ENCODE peak calls at places on chromosomes 11 and 22, in six cellular contexts. E is PC-3, D is HCT116, N is neural progenitor cell, J is MM.1S, R is SK-N-SH. S is an unnamed sample.

GRCh38 chr22:45197606-45198462 is 34.1 kb downstream of the NUP50 start:
- DNase-seq in E (no peak), D (no peak), N (no peak), J (no peak), R (no peak), S (no peak)

GRCh38 chr11:68460741-68461283 is at the start of gene PPP6R3:
- DNase-seq in E (no peak), D (no peak), N (no peak), J (peak; percentile 15), R (no peak), S (peak; percentile 77)

GRCh38 chr11:72000591-72000867 is 1.8 kb downstream of the IL18BP start:
- DNase-seq in E (no peak), D (no peak), N (no peak), J (no peak), R (no peak), S (no peak)

GRCh38 chr22:39545310-39546063 is 12.9 kb upstream of the RPS19BP1 start:
- DNase-seq in E (no peak), D (no peak), N (peak; percentile 88), J (no peak), R (no peak), S (peak; percentile 46)

GRCh38 chr11:27473017-27473406 is 422 bp upstream of the LGR4 start:
- DNase-seq in E (peak; percentile 27), D (no peak), N (no peak), J (no peak), R (no peak), S (peak; percentile 68)

GRCh38 chr22:46193898-46194310 is 43.6 kb downstream of the PPARA start:
- DNase-seq in E (no peak), D (no peak), N (no peak), J (no peak), R (peak; percentile 79), S (no peak)

GRCh38 chr22:47391169-47392053 is 629.0 kb downstream of the TBC1D22A start:
- DNase-seq in E (no peak), D (no peak), N (no peak), J (no peak), R (no peak), S (no peak)

GRCh38 chr11:2701230-2701629 is 1.4 kb upstream of the KCNQ1OT1 start:
- DNase-seq in E (no peak), D (no peak), N (no peak), J (no peak), R (no peak), S (peak; percentile 32)

GRCh38 chr11:102144357-102145342 is 34.4 kb downstream of the YAP1 start:
- DNase-seq in E (peak; percentile 55), D (no peak), N (peak; percentile 15), J (no peak), R (no peak), S (peak; percentile 70)

GRCh38 chr11:91641153-91641552 is 583.5 kb upstream of the FAT3 start:
- DNase-seq in E (no peak), D (no peak), N (no peak), J (no peak), R (no peak), S (no peak)

GRCh38 chr11:125950696-125951645 is 5.1 kb downstream of the VSIG10L2 start:
- DNase-seq in E (no peak), D (no peak), N (no peak), J (no peak), R (peak; percentile 89), S (peak; percentile 74)

GRCh38 chr11:35011389-35011788 is 95.0 kb downstream of the PDHX start:
- DNase-seq in E (peak; percentile 77), D (no peak), N (no peak), J (no peak), R (no peak), S (peak; percentile 75)

GRCh38 chr11:69339041-69339733 is 45.2 kb downstream of the MYEOV start:
- DNase-seq in E (no peak), D (no peak), N (no peak), J (no peak), R (no peak), S (no peak)

GRCh38 chr22:36901411-36902142 is 11.9 kb upstream of the CSF2RB start:
- DNase-seq in E (no peak), D (no peak), N (no peak), J (peak; percentile 78), R (no peak), S (no peak)

GRCh38 chr11:2166091-2166851 is 5.3 kb upstream of the INS start:
- DNase-seq in E (peak; percentile 52), D (no peak), N (peak; percentile 67), J (no peak), R (no peak), S (peak; percentile 39)

GRCh38 chr22:23690713-23691112 is at the start of gene RGL4:
- DNase-seq in E (no peak), D (no peak), N (no peak), J (no peak), R (no peak), S (no peak)

GRCh38 chr11:113314389-113315301 is at the start of gene TTC12:
- DNase-seq in E (peak; percentile 93), D (peak; percentile 73), N (peak; percentile 94), J (peak; percentile 92), R (peak; percentile 97), S (peak; percentile 96)

GRCh38 chr22:19038164-19038546 is 84.1 kb downstream of the DGCR2 start:
- DNase-seq in E (no peak), D (no peak), N (no peak), J (no peak), R (no peak), S (no peak)

GRCh38 chr11:6413791-6414231 is 5.1 kb downstream of the APBB1 start:
- DNase-seq in E (no peak), D (no peak), N (no peak), J (no peak), R (no peak), S (peak; percentile 24)

GRCh38 chr11:87743002-87743401 is 432.2 kb downstream of the RAB38 start:
- DNase-seq in E (peak; percentile 51), D (no peak), N (peak; percentile 47), J (no peak), R (no peak), S (no peak)

GRCh38 chr11:32420937-32421532 is 14.3 kb downstream of the WT1 start:
- DNase-seq in E (peak; percentile 35), D (no peak), N (no peak), J (peak; percentile 83), R (peak; percentile 16), S (no peak)

GRCh38 chr11:72781313-72782080 is 12.3 kb downstream of the STARD10 start:
- DNase-seq in E (peak; percentile 28), D (no peak), N (peak; percentile 70), J (peak; percentile 37), R (peak; percentile 92), S (peak; percentile 34)

GRCh38 chr11:40328890-40329617 is 1130.4 kb downstream of the LRRC4C start:
- DNase-seq in E (peak; percentile 91), D (no peak), N (no peak), J (no peak), R (peak; percentile 8), S (peak; percentile 84)

DNA sequence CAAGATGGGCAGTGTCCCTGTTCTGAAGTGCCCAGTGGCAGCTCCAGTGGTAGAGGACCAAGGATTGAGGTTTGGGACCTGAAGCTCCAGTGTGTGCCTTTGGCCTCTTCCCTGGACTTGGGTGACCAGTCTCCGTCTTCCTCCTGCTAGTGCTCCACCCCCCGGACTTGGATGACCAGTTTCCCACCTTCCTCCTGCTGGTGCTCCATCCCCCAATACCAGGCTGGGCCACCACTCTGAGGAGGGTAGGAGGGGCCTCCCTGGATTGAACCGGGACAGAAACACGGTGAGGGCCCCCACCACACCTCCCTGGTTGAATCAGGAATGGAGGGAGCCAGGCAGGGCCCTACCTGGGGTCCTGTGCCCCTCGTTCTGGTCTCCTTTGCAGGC is 10.9 kb upstream of the NEAT1 start:
- DNase-seq in E (no peak), D (no peak), N (no peak), J (no peak), R (no peak), S (no peak)
- H3K9ac ChIP-seq in E (no peak overlapping the region), D (no peak overlapping the region), N (no peak overlapping the region), J (no peak overlapping the region), R (no peak overlapping the region), S (no peak overlapping the region)

DNA sequence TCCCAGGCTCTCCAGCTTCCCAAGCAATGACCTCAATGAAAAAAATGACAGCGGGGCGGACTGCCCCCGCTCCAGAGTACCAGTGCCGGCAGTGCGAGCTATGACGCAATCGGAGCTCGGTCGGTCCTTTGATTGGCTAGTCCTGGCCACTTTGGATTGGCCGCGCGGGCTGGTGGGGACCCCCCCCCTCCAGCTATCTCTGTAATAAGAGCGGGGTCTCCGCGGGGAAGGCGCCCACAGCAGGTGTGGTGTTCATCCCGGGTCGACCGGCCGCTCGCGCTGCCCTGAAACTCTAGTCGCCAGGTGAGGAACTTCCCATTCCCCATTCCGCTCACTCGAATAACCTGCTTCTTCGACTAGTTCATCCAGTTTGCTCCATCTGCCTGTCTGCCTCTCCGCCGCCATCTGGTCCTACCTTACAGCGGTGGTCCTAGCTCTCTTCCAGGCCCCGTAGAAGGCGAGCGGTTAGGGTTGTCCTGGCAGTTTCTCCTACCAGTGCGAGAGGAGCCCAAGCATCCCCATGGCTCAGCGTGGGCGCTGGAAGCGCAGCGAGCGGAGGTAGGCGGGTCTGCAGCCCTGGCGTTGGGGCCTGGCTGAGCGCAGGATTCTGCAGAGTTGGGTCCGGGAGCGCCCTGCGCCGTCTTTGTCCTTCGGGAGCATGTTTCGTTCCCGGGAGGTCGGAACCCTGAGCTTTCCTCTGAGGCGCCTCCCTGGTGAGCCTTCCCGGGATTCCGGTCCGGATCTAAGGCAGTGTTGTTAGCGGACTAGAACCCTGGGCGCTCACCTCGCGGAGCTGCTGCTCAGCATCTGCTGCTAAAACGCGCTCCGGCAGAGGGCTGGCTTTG is at the start of gene CALCB:
- DNase-seq in E (no peak), D (no peak), N (peak; percentile 75), J (no peak), R (peak; percentile 83), S (peak; percentile 55)
- H3K4me3 ChIP-seq in E (no peak within 1 kb of the TSS), D (peak within 1 kb of the TSS; percentile 7), N (peak within 1 kb of the TSS; percentile 57), J (peak within 1 kb of the TSS; percentile 52), R (peak within 1 kb of the TSS; percentile 50), S (peak within 1 kb of the TSS; percentile 63)

DNA sequence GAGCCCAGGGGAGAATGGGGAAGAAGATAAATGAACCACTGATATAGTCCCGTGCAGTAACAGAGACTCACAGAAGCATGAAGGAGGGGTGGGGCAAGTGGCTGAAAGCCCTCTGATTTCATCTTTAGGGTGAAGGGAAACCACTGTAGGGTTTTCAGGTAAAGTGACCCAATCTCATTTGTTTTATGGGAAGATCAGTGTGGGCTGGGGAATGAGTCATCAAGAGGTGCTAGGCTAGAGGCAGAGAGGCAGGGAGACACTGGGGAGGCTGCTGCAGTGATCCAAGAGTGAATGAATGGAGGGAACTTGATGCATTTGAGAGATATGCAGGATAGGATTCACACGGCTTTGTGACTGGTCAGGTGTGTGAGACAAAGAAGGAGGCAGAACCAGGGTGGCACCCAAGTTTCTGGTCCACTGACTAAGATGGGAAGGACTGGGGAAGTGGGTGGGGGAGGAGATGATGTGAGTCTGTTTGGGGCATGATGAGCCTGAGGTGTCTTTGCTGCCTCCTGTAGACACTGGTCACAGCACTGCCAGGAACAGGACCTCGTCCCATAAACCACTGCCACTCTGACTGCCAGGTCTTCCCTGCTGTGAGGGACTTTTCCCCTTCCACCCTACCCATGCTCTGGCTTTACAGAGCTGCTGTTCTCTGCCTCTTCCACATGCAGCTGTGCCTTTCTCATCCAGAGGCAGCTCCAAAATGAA is 239.0 kb downstream of the TENM4 start:
- DNase-seq in E (peak; percentile 13), D (no peak), N (no peak), J (no peak), R (no peak), S (no peak)
- TF ChIP-seq EZH2phosphoT487 in E (no peak), D (no peak), N (no peak), J (no peak), R (no peak), S (no peak)

GRCh38 chr11:888290-889212 is 22.1 kb downstream of the CHID1 start:
- DNase-seq in E (no peak), D (no peak), N (no peak), J (no peak), R (no peak), S (no peak)
- H3K9ac ChIP-seq in E (no peak overlapping the region), D (no peak overlapping the region), N (no peak overlapping the region), J (no peak overlapping the region), R (no peak overlapping the region), S (no peak overlapping the region)